ENCODE peak calls at places on chromosomes 6 and 20, in ten cellular contexts. B is psoas muscle, G is Peyer's patch, T is PC-9, V is fibroblast of lung, P is GM23338, W is cardiac muscle cell, F is heart right ventricle, M is uterus, R is lower lobe of right lung. S is an unnamed sample. For H3K4me1 and H3K36me3, the result is how much of the 10 kb centered on the place peaks cover.

GRCh38 chr20:373171-373890 is 7.2 kb upstream of the TRIB3 start:
- DNase-seq in G (no peak), P (peak), B (peak), R (peak), V (peak), W (no peak), M (no peak), T (peak), F (peak), S (no peak)

GRCh38 chr6:20712011-20712410 is 177.8 kb downstream of the CDKAL1 start:
- DNase-seq in B (no peak), V (no peak), W (no peak), T (no peak), M (no peak), G (no peak), P (no peak), F (no peak), R (no peak), S (no peak)

GRCh38 chr20:58537831-58538230 is 22.6 kb upstream of the APCDD1L start:
- DNase-seq in R (no peak), G (no peak), V (no peak), P (no peak), F (no peak), B (no peak), W (no peak), T (no peak), M (no peak), S (no peak)

GRCh38 chr6:127606131-127606562 is 29.2 kb downstream of the C6orf58 start:
- DNase-seq in T (peak), B (no peak), G (no peak), R (no peak), P (peak), W (peak), V (peak), M (no peak), F (no peak), S (peak)

GRCh38 chr6:41315943-41316342 is 19.5 kb upstream of the NCR2 start:
- DNase-seq in W (no peak), P (no peak), V (no peak), R (no peak), G (no peak), F (no peak), M (no peak), B (no peak), T (no peak), S (no peak)

GRCh38 chr6:30543824-30544223 is 12.5 kb downstream of the GNL1 start:
- DNase-seq in B (no peak), T (no peak), W (no peak), G (no peak), M (no peak), V (no peak), F (no peak), P (no peak), R (no peak), S (no peak)

GRCh38 chr6:13406781-13407180 is 78.4 kb upstream of the TBC1D7 start:
- DNase-seq in V (no peak), R (no peak), G (no peak), M (no peak), B (no peak), T (no peak), F (no peak), W (peak), P (no peak), S (no peak)

GRCh38 chr6:43296780-43297494 is 1.1 kb upstream of the SLC22A7 start:
- DNase-seq in R (no peak), F (no peak), M (no peak), P (no peak), T (no peak), G (peak), B (no peak), V (no peak), W (no peak), S (no peak)

GRCh38 chr6:48535569-48535968 is 424.6 kb upstream of the PTCHD4 start:
- DNase-seq in P (peak), V (peak), F (no peak), G (no peak), M (no peak), W (no peak), T (peak), R (no peak), B (no peak), S (peak)

GRCh38 chr6:157688275-157688959 is 134.6 kb upstream of the SNX9 start:
- DNase-seq in R (no peak), B (no peak), W (no peak), F (no peak), P (no peak), G (no peak), T (no peak), M (no peak), V (no peak), S (no peak)

GRCh38 chr6:81818778-81819491 is 66.5 kb upstream of the TENT5A start:
- DNase-seq in M (no peak), F (no peak), R (no peak), T (no peak), V (no peak), G (no peak), W (no peak), B (no peak), P (no peak), S (no peak)

GRCh38 chr6:25454141-25454540 is 175.0 kb downstream of the CARMIL1 start:
- DNase-seq in R (no peak), F (no peak), T (no peak), P (no peak), M (no peak), G (no peak), W (no peak), B (no peak), V (no peak), S (no peak)

GRCh38 chr20:1761116-1761515 is 103.5 kb upstream of the SIRPG start:
- DNase-seq in F (no peak), P (no peak), V (peak), G (no peak), T (peak), R (no peak), M (no peak), W (no peak), B (no peak), S (no peak)

GRCh38 chr20:44814937-44815336 is 4.6 kb upstream of the RIMS4 start:
- DNase-seq in V (no peak), M (no peak), B (no peak), R (no peak), P (no peak), W (no peak), F (no peak), G (no peak), T (no peak), S (no peak)

GRCh38 chr6:154984146-154984545 is 11.0 kb upstream of the TIAM2 start:
- DNase-seq in P (no peak), M (no peak), W (no peak), G (no peak), F (no peak), R (no peak), B (no peak), V (peak), T (no peak), S (no peak)

GRCh38 chr6:2733324-2733723 is 17.4 kb downstream of the MYLK4 start:
- DNase-seq in F (peak), R (peak), W (no peak), T (no peak), G (peak), M (no peak), V (peak), P (no peak), B (peak), S (no peak)

GRCh38 chr20:22342410-22342809 is 242.0 kb downstream of the FOXA2 start:
- DNase-seq in T (no peak), V (no peak), F (no peak), B (no peak), P (no peak), R (no peak), G (no peak), M (no peak), W (no peak), S (no peak)

GRCh38 chr6:16756660-16757270 is 4.5 kb downstream of the ATXN1 start:
- DNase-seq in M (no peak), G (no peak), R (no peak), B (no peak), V (no peak), T (peak), W (no peak), F (no peak), P (no peak), S (no peak)

GRCh38 chr20:10783660-10784336 is 110.0 kb upstream of the JAG1 start:
- DNase-seq in G (no peak), F (no peak), W (no peak), R (no peak), B (no peak), V (peak), T (no peak), M (no peak), P (peak), S (no peak)

GRCh38 chr6:84525907-84526306 is 238.5 kb downstream of the TBX18 start:
- DNase-seq in V (peak), W (no peak), T (no peak), P (no peak), F (no peak), M (no peak), G (no peak), B (no peak), R (no peak), S (no peak)

DNA sequence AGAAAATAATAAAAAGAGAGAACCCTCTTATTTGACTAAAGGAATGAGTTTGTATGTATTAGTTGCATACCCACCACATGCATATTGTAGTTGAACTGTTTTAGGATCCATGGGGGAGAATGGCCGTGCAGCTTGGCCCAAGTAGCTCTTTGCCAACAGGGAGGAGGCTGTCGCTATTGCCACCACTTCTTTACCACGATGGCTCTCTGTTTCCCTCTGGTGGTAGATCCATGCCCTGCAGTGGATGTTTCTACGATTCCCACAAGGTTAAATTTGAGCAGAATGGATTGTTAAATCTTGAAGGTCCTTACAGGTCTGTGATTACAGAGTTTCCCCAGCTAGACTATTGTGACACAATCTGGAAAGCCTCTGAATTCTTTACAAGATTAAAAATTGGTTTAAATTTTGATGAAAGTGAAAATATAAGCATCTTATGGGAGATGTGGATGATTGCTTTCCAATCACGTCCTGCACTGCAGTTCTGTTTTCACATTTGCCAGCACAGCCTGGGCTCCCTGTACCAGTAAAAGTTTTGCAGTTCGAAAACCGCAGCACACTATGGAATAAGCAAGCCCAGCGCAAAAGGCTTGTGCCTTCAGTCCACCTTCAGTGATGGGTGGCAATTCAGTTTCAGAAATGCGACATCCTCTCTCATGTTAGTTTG is 34.4 kb upstream of the FNDC1 start:
- DNase-seq in P (peak), R (no peak), G (peak), V (peak), T (peak), B (peak), M (peak), W (peak), F (no peak), S (peak)
- H3K4me1 ChIP-seq in P (under half), R (under half), G (under half), V (under half), T (under half), B (under half), M (under half), W (under half), F (under half), S (under half)

GRCh38 chr6:148304976-148305375 is 37.7 kb upstream of the SASH1 start:
- DNase-seq in B (no peak), R (no peak), V (peak), P (peak), M (no peak), G (no peak), F (no peak), T (no peak), W (no peak), S (no peak)
- H3K27ac ChIP-seq in B (no peak), R (no peak), V (no peak), P (no peak), M (no peak), G (no peak), F (peak), T (no peak), W (no peak), S (no peak)

GRCh38 chr6:44300424-44300823 is 12.7 kb downstream of the AARS2 start:
- DNase-seq in F (no peak), R (no peak), W (no peak), M (no peak), T (no peak), P (no peak), G (no peak), B (no peak), V (no peak), S (no peak)
- H3K36me3 ChIP-seq in F (under half), R (half or more), W (under half), M (under half), T (under half), P (under half), G (under half), B (half or more), V (under half), S (under half)

DNA sequence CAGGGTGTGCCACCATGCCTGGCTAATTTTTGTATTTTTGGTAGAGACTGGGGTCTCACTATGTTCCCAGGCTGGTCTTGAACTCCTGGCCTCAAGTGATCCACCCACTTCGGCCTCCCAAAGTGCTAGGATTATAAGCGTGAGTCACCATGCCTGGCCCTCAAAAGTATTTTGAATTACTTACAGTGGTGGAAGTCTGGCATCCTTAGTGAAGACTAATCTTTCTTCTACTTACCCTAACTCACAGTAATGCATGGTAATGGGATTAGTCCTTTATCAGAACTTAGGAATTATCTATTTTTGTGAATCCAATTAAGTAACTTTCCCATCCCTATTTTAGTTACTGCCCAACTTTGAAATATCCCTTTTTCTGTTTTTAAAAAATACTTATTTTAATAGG is 3.9 kb downstream of the RWDD1 start:
- DNase-seq in P (no peak), F (no peak), T (no peak), W (no peak), G (no peak), R (no peak), M (no peak), B (no peak), V (no peak), S (no peak)
- H3K4me1 ChIP-seq in P (under half), F (under half), T (under half), W (under half), G (under half), R (under half), M (under half), B (under half), V (under half), S (under half)

GRCh38 chr6:113376847-113377165 is 480.3 kb upstream of the MARCKS start:
- DNase-seq in W (no peak), P (no peak), R (no peak), F (no peak), B (no peak), V (no peak), T (no peak), G (no peak), M (no peak), S (no peak)

GRCh38 chr6:113375950-113376846 is 480.9 kb upstream of the MARCKS start:
- DNase-seq in T (peak), R (no peak), V (peak), F (no peak), P (no peak), G (no peak), W (no peak), B (no peak), M (no peak), S (no peak)

GRCh38 chr6:113381232-113381631 is 475.9 kb upstream of the MARCKS start:
- DNase-seq in M (no peak), G (no peak), R (no peak), P (no peak), W (no peak), F (no peak), B (no peak), V (peak), T (no peak), S (no peak)

GRCh38 chr6:113380591-113380990 is 476.6 kb upstream of the MARCKS start:
- DNase-seq in P (no peak), V (no peak), G (no peak), B (no peak), F (no peak), W (no peak), M (no peak), R (no peak), T (no peak), S (no peak)

GRCh38 chr6:113377362-113377942 is 479.7 kb upstream of the MARCKS start:
- DNase-seq in B (no peak), G (no peak), R (no peak), P (no peak), T (no peak), W (no peak), M (no peak), F (no peak), V (no peak), S (no peak)
- H3K27ac ChIP-seq in B (no peak), G (no peak), R (no peak), P (no peak), T (no peak), W (no peak), M (no peak), F (no peak), V (no peak), S (no peak)

DNA sequence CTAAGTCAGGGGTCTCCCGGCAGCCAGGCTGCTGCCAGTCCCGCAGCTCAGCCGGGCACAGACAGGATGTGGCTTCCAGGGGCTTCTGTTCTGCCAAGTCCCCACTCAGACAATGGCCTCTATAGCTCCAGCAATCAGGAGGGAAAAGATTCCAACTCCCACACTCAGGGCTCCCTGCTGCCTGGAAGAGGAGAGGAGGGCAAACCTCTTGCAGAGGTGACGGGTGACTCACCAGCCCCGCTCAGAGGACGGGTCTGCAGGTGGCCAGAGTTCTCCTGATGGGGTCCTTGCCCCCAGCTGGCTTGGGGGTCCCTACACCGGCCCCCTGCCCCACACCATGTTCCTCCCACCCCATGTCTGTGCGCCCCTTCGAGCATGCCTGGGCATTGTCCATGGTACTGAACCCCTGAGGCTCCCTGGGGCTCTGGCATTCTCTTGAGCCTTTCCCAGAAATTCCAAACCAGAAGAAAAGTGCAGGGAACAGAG is 32.6 kb downstream of the NTSR1 start:
- DNase-seq in T (no peak), G (no peak), R (peak), B (no peak), M (no peak), W (peak), P (peak), F (peak), V (peak), S (no peak)
- H3K36me3 ChIP-seq in T (under half), G (under half), R (under half), B (under half), M (under half), W (under half), P (under half), F (under half), V (under half), S (under half)